ENCODE peak calls at places on chromosomes 2 and 18, in four cellular contexts. Z is K562, D is HepG2, L is GM12878. K is an unnamed sample.

GRCh38 chr2:156803967-156804366 is 367.8 kb downstream of the GPD2 start:
- DNase-seq in Z (no peak), L (no peak), D (no peak), K (no peak)

GRCh38 chr2:16184945-16185660 is 244.8 kb downstream of the MYCN start:
- DNase-seq in D (no peak), L (no peak), Z (no peak), K (no peak)

GRCh38 chr18:51614033-51614432 is 416.6 kb upstream of the MEX3C start:
- DNase-seq in L (no peak), Z (no peak), D (peak; percentile 5), K (peak; percentile 90)

GRCh38 chr18:5422626-5423025 is 121.2 kb downstream of the EPB41L3 start:
- DNase-seq in Z (no peak), L (no peak), D (no peak), K (no peak)

GRCh38 chr2:211468881-211469280 is 912.5 kb downstream of the CPS1 start:
- DNase-seq in D (no peak), Z (no peak), L (no peak), K (no peak)

GRCh38 chr2:226985227-226985946 is 149.5 kb downstream of the RHBDD1 start:
- DNase-seq in Z (peak; percentile 25), L (peak; percentile 43), D (peak; percentile 72), K (peak; percentile 66)

GRCh38 chr2:233919938-233920337 is 2.8 kb downstream of the TRPM8 start:
- DNase-seq in L (no peak), D (no peak), Z (no peak), K (no peak)

GRCh38 chr2:11703700-11704099 is 33.7 kb upstream of the NTSR2 start:
- DNase-seq in L (no peak), D (no peak), Z (no peak), K (no peak)

GRCh38 chr2:177733-178132 is 86.1 kb downstream of the SH3YL1 start:
- DNase-seq in Z (no peak), L (no peak), D (no peak), K (no peak)

GRCh38 chr18:35490894-35491688 is 6.7 kb downstream of the INO80C start:
- DNase-seq in L (no peak), Z (no peak), D (no peak), K (no peak)

GRCh38 chr2:53913721-53914120 is 54.0 kb upstream of the GPR75 start:
- DNase-seq in D (no peak), L (peak; percentile 2), Z (no peak), K (no peak)

GRCh38 chr2:101097638-101098037 is 53.5 kb downstream of the TBC1D8 start:
- DNase-seq in L (no peak), Z (no peak), D (peak; percentile 58), K (no peak)

GRCh38 chr2:204407209-204408070 is 137.8 kb upstream of the PARD3B start:
- DNase-seq in D (peak; percentile 84), L (no peak), Z (peak; percentile 42), K (peak; percentile 2)

GRCh38 chr18:51107594-51108305 is 77.7 kb downstream of the SMAD4 start:
- DNase-seq in Z (no peak), L (no peak), D (no peak), K (peak; percentile 25)

GRCh38 chr2:197209742-197210408 is 100.7 kb downstream of the ANKRD44 start:
- DNase-seq in D (no peak), L (peak; percentile 76), Z (peak; percentile 12), K (no peak)

GRCh38 chr18:8520266-8520665 is 89.0 kb upstream of the RAB12 start:
- DNase-seq in D (no peak), Z (no peak), L (no peak), K (no peak)

GRCh38 chr18:37537868-37538525 is 27.6 kb downstream of the CELF4 start:
- DNase-seq in L (no peak), D (peak; percentile 22), Z (peak; percentile 87), K (peak; percentile 66)

GRCh38 chr18:25503567-25504081 is 151.7 kb upstream of the ZNF521 start:
- DNase-seq in L (no peak), D (peak; percentile 17), Z (no peak), K (peak; percentile 1)

GRCh38 chr2:229343661-229344060 is 72.6 kb upstream of the PID1 start:
- DNase-seq in L (no peak), D (no peak), Z (no peak), K (no peak)

GRCh38 chr2:149141046-149141445 is 102.5 kb downstream of the LYPD6B start:
- DNase-seq in L (no peak), Z (no peak), D (no peak), K (no peak)

GRCh38 chr18:58892536-58892935 is 27.9 kb downstream of the ZNF532 start:
- DNase-seq in L (no peak), D (no peak), Z (no peak), K (no peak)

GRCh38 chr2:63861220-63861822 is 19.6 kb downstream of the UGP2 start:
- DNase-seq in Z (peak; percentile 39), L (no peak), D (peak; percentile 54), K (peak; percentile 77)

GRCh38 chr2:158443613-158444012 is 12.9 kb downstream of the CCDC148 start:
- DNase-seq in Z (no peak), L (no peak), D (no peak), K (no peak)
- TF ChIP-seq USF2 in Z (no peak), L (no peak), D (no peak), K (no peak)

GRCh38 chr2:17748745-17749144 is 4.9 kb downstream of the SMC6 start:
- DNase-seq in L (no peak), D (no peak), Z (no peak), K (peak; percentile 78)

GRCh38 chr2:17752892-17753802 is 463 bp downstream of the SMC6 start:
- DNase-seq in Z (peak; percentile 52), D (peak; percentile 63), L (no peak), K (peak; percentile 83)

GRCh38 chr2:17752281-17752680 is 1.3 kb downstream of the SMC6 start:
- DNase-seq in Z (no peak), D (no peak), L (no peak), K (no peak)

GRCh38 chr2:17749753-17750438 is 3.7 kb downstream of the SMC6 start:
- DNase-seq in Z (no peak), L (no peak), D (no peak), K (no peak)

DNA sequence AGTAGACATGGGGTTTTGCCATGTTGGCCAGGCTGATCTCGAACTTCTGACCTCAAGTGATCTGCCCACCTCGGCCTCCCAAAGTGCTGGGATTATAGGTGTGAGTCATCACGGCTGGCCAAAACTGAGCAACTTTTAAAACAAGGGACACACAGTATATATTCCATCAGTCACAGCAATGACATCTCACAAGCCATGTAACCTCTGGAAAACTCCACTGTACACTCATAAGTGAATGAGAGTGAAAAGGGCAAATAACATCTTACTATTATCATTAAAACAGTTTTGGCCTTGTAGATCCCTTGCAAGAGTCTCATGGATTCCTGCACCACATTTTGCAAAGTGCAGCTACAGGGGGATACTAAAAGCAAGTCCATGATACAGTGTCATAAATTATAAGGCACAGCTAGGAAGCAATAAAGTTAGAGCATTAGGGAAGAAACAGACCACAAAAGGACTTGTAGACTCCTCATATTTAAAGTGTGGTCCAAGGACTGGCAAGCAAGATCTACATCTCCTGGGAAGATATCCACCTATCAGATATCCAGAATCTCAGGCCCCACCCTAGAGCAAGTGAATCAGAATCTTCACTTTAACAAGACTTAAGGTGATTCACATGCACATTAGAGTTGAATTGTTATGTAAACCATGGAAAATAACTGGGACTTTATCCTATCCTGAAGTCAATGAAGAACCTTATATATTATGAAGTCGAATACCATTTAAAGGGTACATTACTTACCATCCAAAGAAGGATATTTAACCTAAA is 5.7 kb downstream of the SMC6 start:
- DNase-seq in L (no peak), D (no peak), Z (peak; percentile 21), K (peak; percentile 66)
- TF ChIP-seq MYC in L (no peak), D (no peak), Z (no peak), K (no peak)

GRCh38 chr2:90209806-90210205 is 1518.3 kb downstream of the RPIA start:
- DNase-seq in Z (no peak), L (no peak), D (no peak), K (no peak)
- TF ChIP-seq USF2 in Z (no peak), L (no peak), D (no peak), K (no peak)

GRCh38 chr2:59182249-59182648 is 941.1 kb upstream of the FANCL start:
- DNase-seq in Z (peak; percentile 38), L (no peak), D (peak; percentile 22), K (peak; percentile 18)
- TF ChIP-seq MYC in Z (no peak), L (no peak), D (no peak), K (no peak)

DNA sequence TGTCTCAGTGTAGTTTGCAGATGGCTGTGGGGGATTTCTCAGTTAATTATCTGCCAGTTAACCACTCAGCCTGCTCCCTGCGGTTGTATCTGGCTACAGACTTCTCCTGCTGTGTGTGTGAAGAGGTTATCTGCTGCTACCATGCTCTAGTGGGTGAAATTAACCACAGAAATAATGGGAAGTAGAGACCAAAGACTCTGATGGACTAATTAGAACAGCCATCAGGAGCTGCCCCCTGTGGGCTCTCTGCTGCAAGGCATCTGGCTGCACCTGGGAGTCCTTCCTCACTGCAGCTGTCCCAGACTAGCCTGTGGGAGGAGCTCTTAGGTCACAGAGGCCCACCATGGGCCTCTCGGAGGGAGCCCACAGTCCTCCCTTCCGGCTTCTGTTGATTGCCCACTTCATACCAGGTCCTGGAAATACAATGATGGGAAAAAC is 66.6 kb downstream of the CTIF start:
- DNase-seq in Z (peak; percentile 74), L (peak; percentile 23), D (peak; percentile 73), K (no peak)
- TF ChIP-seq USF2 in Z (no peak), L (no peak), D (no peak), K (no peak)

GRCh38 chr18:62976227-62976626 is 260.9 kb downstream of the PHLPP1 start:
- DNase-seq in Z (no peak), L (no peak), D (no peak), K (no peak)
- TF ChIP-seq MYC in Z (no peak), L (no peak), D (no peak), K (no peak)